ENCODE peak calls at places on chromosomes 5 and 9, in six cellular contexts. B is IMR-90, P is endodermal cell, G is colonic mucosa, E is PC-3, I is body of pancreas. K is an unnamed sample. For H3K27me3, the result is how much of the 10 kb centered on the place peaks cover.

GRCh38 chr9:127223266-127223665 is 41.3 kb upstream of the GARNL3 start:
- DNase-seq in G (no peak), E (no peak), B (no peak), I (no peak), P (no peak), K (no peak)

GRCh38 chr9:26888271-26888670 is 4.3 kb downstream of the CAAP1 start:
- DNase-seq in P (no peak), G (no peak), B (peak), I (no peak), E (no peak), K (no peak)

GRCh38 chr5:175617447-175617846 is 40.4 kb upstream of the HRH2 start:
- DNase-seq in B (no peak), E (no peak), I (no peak), P (peak), G (no peak), K (no peak)

GRCh38 chr9:106419737-106420136 is 443.2 kb upstream of the ZNF462 start:
- DNase-seq in P (no peak), E (no peak), I (no peak), B (no peak), G (no peak), K (no peak)

GRCh38 chr9:98333703-98334582 is 78.5 kb upstream of the TBC1D2 start:
- DNase-seq in B (peak), I (no peak), P (no peak), G (no peak), E (peak), K (no peak)

GRCh38 chr9:88202321-88202720 is 64.0 kb upstream of the SPATA31C2 start:
- DNase-seq in E (no peak), B (no peak), G (no peak), I (no peak), P (no peak), K (no peak)

GRCh38 chr5:27821681-27822080 is 783.3 kb upstream of the CDH9 start:
- DNase-seq in B (no peak), E (peak), P (no peak), G (no peak), I (no peak), K (no peak)

GRCh38 chr9:12935714-12936113 is 160.9 kb downstream of the LURAP1L start:
- DNase-seq in G (no peak), I (no peak), P (no peak), E (no peak), B (peak), K (no peak)

GRCh38 chr9:21833090-21833801 is 30.8 kb downstream of the MTAP start:
- DNase-seq in B (no peak), P (no peak), E (no peak), I (no peak), G (no peak), K (no peak)

GRCh38 chr9:135215571-135216161 is 128.2 kb downstream of the OLFM1 start:
- DNase-seq in G (no peak), P (peak), B (no peak), E (peak), I (peak), K (peak)

GRCh38 chr9:17807670-17808282 is 228.9 kb downstream of the SH3GL2 start:
- DNase-seq in G (peak), P (no peak), I (peak), B (no peak), E (no peak), K (no peak)

GRCh38 chr5:25066239-25066638 is 421.5 kb upstream of the CDH10 start:
- DNase-seq in P (no peak), G (no peak), I (no peak), B (no peak), E (no peak), K (no peak)

GRCh38 chr5:133109655-133110483 is 58.1 kb downstream of the HSPA4 start:
- DNase-seq in G (no peak), B (no peak), E (no peak), P (no peak), I (no peak), K (no peak)

GRCh38 chr5:135238622-135239460 is 160.2 kb downstream of the MACROH2A1 start:
- DNase-seq in P (peak), B (no peak), I (no peak), G (peak), E (no peak), K (peak)

DNA sequence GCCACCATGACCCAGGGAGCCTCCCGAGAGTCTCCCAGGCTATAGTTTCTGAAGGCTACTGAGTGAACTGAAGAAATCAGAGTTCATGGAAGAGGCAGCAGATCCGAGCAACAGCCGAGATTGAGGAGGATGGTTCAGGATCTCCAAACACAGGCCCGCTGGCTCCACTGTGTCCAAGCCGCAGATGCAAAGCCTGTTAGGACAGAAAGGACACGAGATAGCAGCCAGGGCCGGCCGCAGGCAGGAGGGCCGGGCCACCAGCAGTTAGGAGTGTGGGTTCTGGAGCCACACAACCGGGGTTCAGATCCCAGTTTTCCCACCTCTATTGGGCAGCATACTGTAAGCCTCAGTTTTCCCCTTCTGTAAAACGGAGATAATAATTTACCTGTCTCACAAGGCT is 27.7 kb downstream of the NEK6 start:
- DNase-seq in P (no peak), E (no peak), B (no peak), G (no peak), I (no peak), K (no peak)
- H3K4me3 ChIP-seq in P (no peak), E (no peak), B (no peak), G (no peak), I (no peak), K (no peak)

GRCh38 chr9:10703139-10703538 is 90.3 kb upstream of the PTPRD start:
- DNase-seq in E (no peak), P (no peak), B (no peak), G (no peak), I (no peak), K (no peak)
- H3K27me3 ChIP-seq in E (under half), P (under half), B (under half), G (under half), I (under half), K (under half)

GRCh38 chr5:109689740-109690455 is at the start of gene MAN2A1:
- DNase-seq in P (peak), G (peak), I (peak), E (peak), B (peak), K (peak)
- TF ChIP-seq CTCF in P (no peak), G (no peak), I (no peak), E (peak), B (no peak), K (peak)

DNA sequence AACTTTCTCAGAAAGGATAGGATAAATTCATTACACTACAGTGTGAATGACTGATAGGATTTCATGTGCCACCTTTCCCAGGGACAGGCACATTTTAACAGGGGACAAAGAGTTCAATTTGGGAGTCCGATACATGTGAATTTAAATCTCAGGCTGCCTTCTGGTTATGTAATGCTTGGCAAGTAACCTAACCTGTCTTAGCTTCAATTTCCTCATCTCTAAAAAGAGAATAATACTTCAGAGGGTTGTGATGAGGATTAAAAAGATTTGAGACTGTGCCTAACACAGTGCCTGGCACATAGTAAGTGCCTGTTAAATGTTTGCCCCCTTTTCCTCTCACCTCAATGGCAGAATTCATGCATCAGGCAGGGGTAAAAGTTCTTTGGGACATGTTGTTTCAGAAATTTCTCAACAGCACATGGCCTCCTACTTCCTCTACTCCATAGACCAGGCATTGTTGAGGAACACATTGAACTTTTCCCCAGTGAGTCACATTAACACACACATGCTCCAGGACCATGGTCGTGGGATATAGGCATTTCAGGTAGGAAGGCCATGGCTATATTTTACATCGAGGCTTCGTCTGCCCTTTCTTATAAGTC is 94.6 kb upstream of the EGFLAM start:
- DNase-seq in B (no peak), E (no peak), P (no peak), I (no peak), G (no peak), K (no peak)
- H3K4me3 ChIP-seq in B (no peak), E (no peak), P (no peak), I (no peak), G (no peak), K (no peak)

GRCh38 chr5:88660326-88660946 is 222.5 kb downstream of the MEF2C start:
- DNase-seq in P (no peak), I (no peak), B (peak), E (peak), G (no peak), K (no peak)
- H3K27me3 ChIP-seq in P (half or more), I (under half), B (under half), E (under half), G (under half), K (under half)

GRCh38 chr9:136851941-136852663 is at the start of gene MAMDC4:
- DNase-seq in B (no peak), P (peak), E (no peak), I (peak), G (peak), K (peak)

GRCh38 chr9:136852664-136853595 is 784 bp downstream of the MAMDC4 start:
- DNase-seq in G (peak), E (no peak), P (peak), I (no peak), B (no peak), K (peak)

GRCh38 chr9:136854842-136855460 is 2.8 kb downstream of the MAMDC4 start:
- DNase-seq in I (no peak), G (peak), B (no peak), P (no peak), E (no peak), K (peak)

GRCh38 chr9:136854113-136854841 is 2.1 kb downstream of the MAMDC4 start:
- DNase-seq in B (no peak), P (peak), E (no peak), G (peak), I (no peak), K (peak)

DNA sequence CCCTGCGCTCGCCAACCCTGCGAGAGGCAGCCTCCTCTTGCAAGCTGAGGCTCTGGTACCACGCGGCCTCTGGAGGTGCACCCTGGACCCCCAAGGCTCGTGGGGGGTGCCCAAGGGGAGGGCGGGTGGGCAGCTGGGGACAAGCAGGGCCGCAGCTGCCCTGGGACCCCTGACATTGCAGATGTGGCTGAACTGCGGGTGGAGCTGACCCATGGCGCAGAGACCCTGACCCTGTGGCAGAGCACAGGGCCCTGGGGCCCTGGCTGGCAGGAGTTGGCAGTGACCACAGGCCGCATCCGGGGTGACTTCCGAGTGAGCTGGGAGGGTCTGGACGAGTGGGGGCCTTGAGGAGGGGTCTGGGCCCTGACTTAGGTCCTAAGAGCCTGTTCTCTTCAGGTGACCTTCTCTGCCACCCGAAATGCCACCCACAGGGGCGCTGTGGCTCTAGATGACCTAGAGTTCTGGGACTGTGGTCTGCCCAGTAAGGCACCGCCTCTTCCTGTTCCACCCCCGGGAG is 1.5 kb downstream of the MAMDC4 start:
- DNase-seq in E (no peak), B (no peak), I (no peak), P (peak), G (peak), K (no peak)
- TF ChIP-seq CTCF in E (no peak), B (no peak), I (no peak), P (peak), G (no peak), K (no peak)

K was measured in BE2C.